ENCODE peak calls at places on chromosomes 5 and 9, in seven cellular contexts. D, E, V, Z, Y, J and G are unnamed samples.

GRCh38 chr5:141476132-141476909 is 555 bp downstream of the PCDHGC3 start:
- DNase-seq in D (peak), E (no peak), V (peak), Z (peak), Y (peak), J (peak), G (peak)

GRCh38 chr5:66829826-66830225 is 233.6 kb downstream of the MAST4 start:
- DNase-seq in D (no peak), E (no peak), V (no peak), Z (peak), Y (no peak), J (no peak), G (peak)

GRCh38 chr5:179131886-179132585 is 71.9 kb downstream of the ZNF354C start:
- DNase-seq in D (no peak), E (no peak), V (no peak), Z (no peak), Y (no peak), J (peak), G (no peak)

GRCh38 chr5:171442287-171443042 is 23.0 kb downstream of the FGF18 start:
- DNase-seq in D (no peak), E (no peak), V (no peak), Z (peak), Y (no peak), J (no peak), G (peak)

GRCh38 chr9:116336133-116336862 is 182.7 kb downstream of the PAPPA start:
- DNase-seq in D (no peak), E (no peak), V (no peak), Z (no peak), Y (no peak), J (no peak), G (no peak)

GRCh38 chr5:68749648-68750047 is 344.2 kb upstream of the SLC30A5 start:
- DNase-seq in D (no peak), E (no peak), V (no peak), Z (no peak), Y (no peak), J (no peak), G (no peak)

GRCh38 chr5:76684012-76684731 is 31.8 kb upstream of the F2R start:
- DNase-seq in D (no peak), E (no peak), V (no peak), Z (no peak), Y (no peak), J (no peak), G (no peak)

GRCh38 chr9:4594994-4595393 is 67.1 kb upstream of the PLPP6 start:
- DNase-seq in D (no peak), E (no peak), V (no peak), Z (no peak), Y (no peak), J (no peak), G (no peak)

GRCh38 chr5:128667148-128667547 is 129.1 kb upstream of the FBN2 start:
- DNase-seq in D (no peak), E (no peak), V (no peak), Z (no peak), Y (no peak), J (no peak), G (no peak)
- TF ChIP-seq CTCF in D (peak), E (no peak), V (peak), Z (no peak), Y (peak), J (peak), G (peak)

GRCh38 chr5:91361055-91361701 is 21.9 kb downstream of the ARRDC3 start:
- DNase-seq in D (peak), E (no peak), V (no peak), Z (peak), Y (no peak), J (no peak), G (no peak)
- H3K4me3 ChIP-seq in D (no peak), E (no peak), V (no peak), Z (no peak), Y (no peak), J (no peak), G (no peak)

DNA sequence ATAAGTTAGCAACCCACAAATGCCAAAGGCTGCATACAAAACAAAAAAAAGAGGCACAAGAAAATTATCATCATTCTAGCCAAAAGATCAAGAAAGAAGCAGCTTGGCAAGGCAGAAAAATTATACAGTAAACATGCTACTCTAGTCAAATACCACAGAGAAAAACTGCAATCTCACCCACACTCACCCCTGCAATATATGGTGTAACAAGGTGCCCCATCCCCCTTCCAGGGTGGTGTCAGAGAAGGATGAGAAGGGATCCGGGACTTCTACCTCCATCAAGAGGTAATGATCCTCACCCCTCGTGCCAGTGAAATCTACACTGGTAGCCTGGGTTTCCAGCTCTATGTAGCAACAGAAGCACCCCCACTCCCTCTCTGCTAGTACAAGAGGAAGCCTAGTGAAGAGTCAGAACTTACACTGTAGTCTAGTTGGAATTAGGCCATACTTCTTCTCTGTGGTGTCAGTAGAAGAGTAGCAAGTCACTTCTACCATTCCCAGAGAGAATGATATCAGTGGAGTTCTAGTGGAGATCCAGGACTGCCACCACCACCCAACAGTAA is 18.9 kb downstream of the SLCO4C1 start:
- DNase-seq in D (no peak), E (no peak), V (no peak), Z (no peak), Y (no peak), J (no peak), G (no peak)
- TF ChIP-seq CTCF in D (no peak), E (no peak), V (no peak), Z (no peak), Y (no peak), J (no peak), G (no peak)

DNA sequence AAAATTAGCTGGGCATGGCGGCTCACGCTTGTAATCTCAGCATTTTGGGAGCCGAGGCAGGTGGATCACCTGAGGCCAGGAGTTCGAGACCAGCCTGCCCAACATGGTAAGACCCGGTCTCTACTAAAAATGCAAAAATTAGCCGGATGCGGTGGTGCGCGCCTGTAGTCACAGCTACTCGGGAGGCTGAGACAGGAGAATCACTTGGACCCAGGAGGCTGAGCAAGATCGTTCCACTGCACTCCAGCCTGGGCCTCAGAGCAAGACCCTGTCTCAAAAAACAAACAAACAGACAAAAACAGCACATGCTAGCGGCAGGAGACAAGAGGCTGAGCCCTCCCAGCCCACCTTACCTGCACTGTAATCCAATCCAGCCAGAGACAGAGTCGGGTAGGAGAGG is 1.1 kb upstream of the DOLPP1 start:
- DNase-seq in D (no peak), E (no peak), V (no peak), Z (no peak), Y (no peak), J (no peak), G (no peak)
- H3K4me3 ChIP-seq in D (peak), E (peak), V (no peak), Z (peak), Y (no peak), J (peak), G (no peak)

GRCh38 chr5:54229041-54229780 is 81.2 kb downstream of the ARL15 start:
- DNase-seq in D (peak), E (peak), V (peak), Z (peak), Y (peak), J (peak), G (peak)

GRCh38 chr5:54234304-54234938 is 76.0 kb downstream of the ARL15 start:
- DNase-seq in D (peak), E (no peak), V (no peak), Z (peak), Y (no peak), J (no peak), G (peak)
- TF ChIP-seq CTCF in D (peak), E (peak), V (peak), Z (peak), Y (peak), J (peak), G (peak)

DNA sequence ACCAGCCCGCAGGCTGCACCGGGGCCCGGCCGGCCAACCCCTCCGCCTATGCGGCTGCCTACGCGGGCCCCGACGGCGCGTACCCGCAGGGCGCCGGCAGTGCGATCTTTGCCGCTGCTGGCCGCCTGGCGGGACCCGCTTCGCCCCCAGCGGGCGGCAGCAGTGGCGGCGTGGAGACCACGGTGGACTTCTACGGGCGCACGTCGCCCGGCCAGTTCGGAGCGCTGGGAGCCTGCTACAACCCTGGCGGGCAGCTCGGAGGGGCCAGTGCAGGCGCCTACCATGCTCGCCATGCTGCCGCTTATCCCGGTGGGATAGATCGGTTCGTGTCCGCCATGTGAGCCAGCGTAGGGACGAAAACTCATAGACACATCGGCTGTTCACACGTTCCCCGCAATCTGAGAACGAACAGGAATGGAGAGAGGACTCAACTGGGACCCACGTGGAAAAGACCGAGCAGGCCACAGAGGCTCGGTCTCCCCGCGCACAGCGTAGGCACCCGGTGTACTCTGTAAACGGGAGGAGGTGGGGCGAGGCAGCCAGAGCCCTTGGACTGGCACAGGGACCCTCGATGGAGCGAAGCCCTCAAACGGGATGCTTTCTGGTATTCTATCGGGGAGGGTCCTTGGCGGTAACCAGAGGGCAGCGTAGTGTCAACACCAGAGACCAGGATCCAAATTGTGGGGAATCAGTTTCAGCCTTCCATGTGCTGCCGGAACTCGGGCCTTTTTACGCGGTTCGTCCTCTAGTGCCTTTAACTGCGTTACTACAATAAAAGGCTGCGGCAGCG is 1.9 kb downstream of the FOXE1 start:
- DNase-seq in D (no peak), E (no peak), V (no peak), Z (no peak), Y (no peak), J (no peak), G (no peak)
- H3K4me3 ChIP-seq in D (no peak), E (no peak), V (no peak), Z (peak), Y (no peak), J (no peak), G (no peak)

GRCh38 chr5:176646707-176647029 is 616 bp upstream of the TSPAN17 start:
- DNase-seq in D (no peak), E (no peak), V (no peak), Z (no peak), Y (no peak), J (no peak), G (no peak)
- TF ChIP-seq CTCF in D (no peak), E (no peak), V (no peak), Z (no peak), Y (no peak), J (no peak), G (no peak)